ENCODE peak calls at places on chromosomes 3 and 15, in six cellular contexts. O is fibroblast of the aortic adventitia, B is ELR, E is osteoblast, Q is GM03348, M is MCF 10A. F is an unnamed sample.
A peak's percentile ranks its signal among the peaks of the same experiment; 100 is the strongest.

GRCh38 chr3:45026957-45027356 is 854 bp downstream of the CLEC3B start:
- DNase-seq in B (peak; percentile 52), E (peak; percentile 93), O (peak; percentile 39), Q (peak; percentile 71), M (no peak), F (peak; percentile 25)

GRCh38 chr3:173639098-173639497 is 241.6 kb downstream of the NLGN1 start:
- DNase-seq in Q (peak; percentile 6), O (no peak), E (no peak), M (no peak), B (no peak), F (no peak)

GRCh38 chr15:65421360-65422215 is 1.2 kb downstream of the IGDCC4 start:
- DNase-seq in E (peak; percentile 82), M (no peak), Q (no peak), O (no peak), B (peak; percentile 19), F (peak; percentile 30)

GRCh38 chr3:17489139-17489538 is 253.3 kb downstream of the TBC1D5 start:
- DNase-seq in E (peak; percentile 76), Q (no peak), O (no peak), B (peak; percentile 80), M (peak; percentile 5), F (no peak)

GRCh38 chr3:126029241-126029640 is 54.7 kb downstream of the SLC41A3 start:
- DNase-seq in Q (no peak), O (no peak), E (no peak), B (no peak), M (no peak), F (no peak)

GRCh38 chr15:65032823-65033537 is 3.5 kb upstream of the MTFMT start:
- DNase-seq in B (peak; percentile 87), O (peak; percentile 56), M (peak; percentile 84), E (peak; percentile 83), Q (peak; percentile 66), F (peak; percentile 82)

GRCh38 chr15:76337047-76337738 is 620 bp downstream of the ISL2 start:
- DNase-seq in E (peak; percentile 89), M (no peak), Q (peak; percentile 44), B (peak; percentile 79), O (peak; percentile 26), F (no peak)

GRCh38 chr15:28903555-28903954 is 17.8 kb downstream of the APBA2 start:
- DNase-seq in Q (no peak), O (no peak), B (no peak), M (no peak), E (no peak), F (no peak)

GRCh38 chr3:155585384-155585783 is 159.5 kb downstream of the PLCH1 start:
- DNase-seq in M (peak; percentile 17), Q (no peak), E (no peak), O (no peak), B (peak; percentile 19), F (peak; percentile 33)

GRCh38 chr15:86183765-86184491 is 104.3 kb downstream of the AGBL1 start:
- DNase-seq in Q (no peak), M (no peak), B (no peak), E (no peak), O (no peak), F (no peak)

GRCh38 chr3:133426721-133427120 is 26.9 kb downstream of the BFSP2 start:
- DNase-seq in E (peak; percentile 96), Q (peak; percentile 80), M (no peak), B (peak; percentile 72), O (peak; percentile 57), F (no peak)

GRCh38 chr3:50050361-50050760 is 38.4 kb upstream of the RBM5 start:
- DNase-seq in M (no peak), E (no peak), Q (peak; percentile 63), B (peak; percentile 39), O (peak; percentile 87), F (peak; percentile 38)

GRCh38 chr3:138118863-138119766 is 3.7 kb upstream of the DZIP1L start:
- DNase-seq in Q (peak; percentile 81), M (peak; percentile 87), E (peak; percentile 88), B (peak; percentile 81), O (peak; percentile 78), F (peak; percentile 70)

GRCh38 chr3:157160652-157161480 is 919 bp upstream of the CCNL1 start:
- DNase-seq in Q (peak; percentile 84), M (peak; percentile 98), B (peak; percentile 95), O (peak; percentile 98), E (peak; percentile 89), F (peak; percentile 98)

GRCh38 chr3:128568602-128569490 is 75.8 kb upstream of the GATA2 start:
- DNase-seq in B (peak; percentile 44), M (no peak), Q (no peak), O (no peak), E (peak; percentile 79), F (no peak)

GRCh38 chr3:65935724-65936123 is 103.0 kb downstream of the MAGI1 start:
- DNase-seq in E (no peak), O (no peak), B (no peak), M (no peak), Q (no peak), F (no peak)

GRCh38 chr3:146781059-146781458 is 175.9 kb upstream of the PLSCR5 start:
- DNase-seq in Q (no peak), O (peak; percentile 27), M (no peak), E (no peak), B (no peak), F (no peak)

GRCh38 chr3:24550588-24550987 is 55.9 kb upstream of the THRB start:
- DNase-seq in E (no peak), Q (peak; percentile 26), O (no peak), M (no peak), B (no peak), F (peak; percentile 29)

GRCh38 chr3:64594129-64594528 is 93.7 kb downstream of the ADAMTS9 start:
- DNase-seq in O (no peak), B (no peak), E (no peak), M (no peak), Q (no peak), F (no peak)

GRCh38 chr3:171503817-171504216 is 43.6 kb upstream of the TNIK start:
- DNase-seq in O (no peak), M (no peak), B (no peak), Q (no peak), E (no peak), F (no peak)

F was measured in renal cortical epithelial cell.